ENCODE peak calls at places on chromosomes 6 and 20, in four cellular contexts. H is heart left ventricle, E is NCI-H2171 treated with DMSO at 0.1 percent for 48 hours, J is Calu3. P is an unnamed sample.
A peak's percentile ranks its signal among the peaks of the same experiment; 100 is the strongest.

GRCh38 chr20:43749734-43750294 is 23.0 kb upstream of the GTSF1L start:
- DNase-seq in J (peak; percentile 97), H (peak; percentile 74), E (peak; percentile 38), P (no peak)

GRCh38 chr6:127192911-127193503 is 73.7 kb upstream of the RNF146 start:
- DNase-seq in J (no peak), H (no peak), E (no peak), P (no peak)

GRCh38 chr6:41424370-41425058 is 89.1 kb downstream of the NCR2 start:
- DNase-seq in J (peak; percentile 95), H (peak; percentile 82), E (peak; percentile 73), P (peak; percentile 38)

GRCh38 chr6:160678744-160679401 is 14.8 kb upstream of the LPA start:
- DNase-seq in E (no peak), H (no peak), J (no peak), P (no peak)

GRCh38 chr6:43803783-43804549 is 34.0 kb downstream of the VEGFA start:
- DNase-seq in J (peak; percentile 84), E (no peak), H (no peak), P (no peak)

GRCh38 chr6:55009114-55009513 is 162.5 kb downstream of the FAM83B start:
- DNase-seq in E (no peak), H (no peak), J (no peak), P (no peak)

GRCh38 chr20:5448449-5449118 is 131.8 kb upstream of the PROKR2 start:
- DNase-seq in H (no peak), E (peak; percentile 42), J (peak; percentile 60), P (peak; percentile 42)

GRCh38 chr6:158815379-158815724 is 3.8 kb downstream of the EZR start:
- DNase-seq in J (no peak), H (no peak), E (no peak), P (no peak)

GRCh38 chr20:56359212-56360132 is 698 bp downstream of the FAM210B start:
- DNase-seq in H (peak; percentile 68), J (peak; percentile 17), E (peak; percentile 33), P (no peak)

GRCh38 chr6:83960704-83961103 is 72.9 kb upstream of the MRAP2 start:
- DNase-seq in E (no peak), H (no peak), J (no peak), P (no peak)

GRCh38 chr6:3712827-3713226 is 38.7 kb downstream of the PXDC1 start:
- DNase-seq in H (no peak), E (no peak), J (no peak), P (no peak)

GRCh38 chr20:3262566-3262965 is 23.6 kb upstream of the SLC4A11 start:
- DNase-seq in J (no peak), H (no peak), E (no peak), P (no peak)

GRCh38 chr20:46275091-46275490 is 33.2 kb downstream of the CDH22 start:
- DNase-seq in E (no peak), H (no peak), J (no peak), P (no peak)

GRCh38 chr6:3181105-3181504 is 23.8 kb upstream of the TUBB2A start:
- DNase-seq in H (no peak), J (no peak), E (no peak), P (no peak)

GRCh38 chr20:521860-522259 is 21.7 kb downstream of the CSNK2A1 start:
- DNase-seq in H (no peak), E (no peak), J (no peak), P (no peak)

GRCh38 chr6:147586044-147586443 is 77.6 kb downstream of the SAMD5 start:
- DNase-seq in E (peak; percentile 51), J (no peak), H (peak; percentile 29), P (no peak)